ENCODE peak calls at places on chromosomes 13 and 19, in five cellular contexts. O, W, T, D and M are unnamed samples.

GRCh38 chr13:102948006-102948405 is 102.2 kb downstream of the ERCC5 start:
- DNase-seq in D (peak; percentile 12), O (peak; percentile 56), W (no peak), T (no peak), M (no peak)

GRCh38 chr13:49454388-49455015 is 10.4 kb downstream of the SETDB2 start:
- DNase-seq in D (no peak), O (no peak), T (no peak), W (no peak), M (no peak)

GRCh38 chr19:50269653-50270052 is 59.5 kb downstream of the KCNC3 start:
- DNase-seq in O (no peak), W (no peak), T (no peak), D (no peak), M (no peak)

GRCh38 chr19:18776288-18776594 is 14.9 kb downstream of the COMP start:
- DNase-seq in D (no peak), O (no peak), W (no peak), T (no peak), M (no peak)

GRCh38 chr13:44231786-44232516 is 141.7 kb upstream of the SERP2 start:
- DNase-seq in D (peak; percentile 52), W (no peak), O (peak; percentile 83), T (no peak), M (peak; percentile 92)

GRCh38 chr13:78398743-78399410 is 204.5 kb downstream of the POU4F1 start:
- DNase-seq in W (no peak), T (peak; percentile 2), O (no peak), D (no peak), M (no peak)

GRCh38 chr19:50803633-50804419 is 13.6 kb downstream of the ACP4 start:
- DNase-seq in T (peak; percentile 67), W (peak; percentile 88), O (no peak), D (no peak), M (no peak)

GRCh38 chr13:47546265-47546962 is 454.7 kb downstream of the SUCLA2 start:
- DNase-seq in O (no peak), D (no peak), T (no peak), W (no peak), M (no peak)

GRCh38 chr13:47241446-47241845 is 344.6 kb upstream of the HTR2A start:
- DNase-seq in O (no peak), D (no peak), T (no peak), W (no peak), M (no peak)

DNA sequence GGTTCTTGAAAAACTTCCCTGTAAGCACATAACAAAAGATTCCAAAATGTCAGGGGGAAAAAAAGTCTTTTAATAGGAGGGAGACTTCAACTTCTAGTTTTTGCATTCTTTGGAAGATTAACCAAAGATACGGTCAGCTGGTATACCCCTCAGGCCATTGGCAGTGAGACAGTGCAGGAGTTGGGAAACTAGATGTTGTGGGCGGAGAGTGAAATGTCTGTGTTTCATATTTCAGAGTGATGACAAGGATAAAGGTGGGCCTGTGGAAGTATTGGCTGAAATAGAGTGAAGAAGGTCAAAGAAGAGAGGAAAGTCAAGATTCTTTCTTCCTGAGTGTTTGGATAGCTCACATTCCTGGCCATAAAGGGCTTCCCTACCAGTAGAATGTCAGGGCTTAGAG is 40.8 kb downstream of the CYP2B6 start:
- DNase-seq in D (no peak), W (no peak), O (no peak), T (no peak), M (no peak)
- H3K4me1 ChIP-seq in D (no peaks in the 10 kb centered on the region), W (no peaks in the 10 kb centered on the region), O (no peaks in the 10 kb centered on the region), T (no peaks in the 10 kb centered on the region), M (no peaks in the 10 kb centered on the region)

GRCh38 chr13:30659980-30660379 is 42.3 kb downstream of the USPL1 start:
- DNase-seq in O (no peak), D (no peak), T (peak; percentile 23), W (no peak), M (no peak)
- H3K4me3 ChIP-seq in O (no peak overlapping the region), D (no peak overlapping the region), T (no peak overlapping the region), W (no peak overlapping the region), M (no peak overlapping the region)

DNA sequence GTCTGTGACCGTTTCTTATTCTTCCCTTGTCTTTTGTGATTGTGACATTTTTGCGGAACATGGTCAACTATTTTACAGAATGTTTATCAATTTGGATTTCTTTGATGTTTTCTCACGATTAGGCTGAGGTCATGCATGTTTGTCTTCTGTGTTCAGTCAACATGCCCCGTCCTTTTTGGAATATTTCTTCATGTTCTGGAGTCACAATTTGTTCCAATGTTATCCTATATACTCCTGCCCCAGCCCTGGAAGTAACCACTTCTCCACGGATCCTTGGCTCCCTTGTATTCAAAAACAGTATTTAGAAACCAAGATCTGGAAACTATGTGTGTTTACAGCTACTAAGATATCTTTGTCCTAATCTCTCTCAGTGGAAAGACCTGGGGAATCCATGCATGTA is 9.6 kb downstream of the CARD8 start:
- DNase-seq in W (no peak), T (no peak), D (no peak), O (no peak), M (no peak)
- H3K4me1 ChIP-seq in W (peaks cover 33% of the 10 kb centered on the region), T (peaks cover 46% of the 10 kb centered on the region), D (no peaks in the 10 kb centered on the region), O (no peaks in the 10 kb centered on the region), M (no peaks in the 10 kb centered on the region)

DNA sequence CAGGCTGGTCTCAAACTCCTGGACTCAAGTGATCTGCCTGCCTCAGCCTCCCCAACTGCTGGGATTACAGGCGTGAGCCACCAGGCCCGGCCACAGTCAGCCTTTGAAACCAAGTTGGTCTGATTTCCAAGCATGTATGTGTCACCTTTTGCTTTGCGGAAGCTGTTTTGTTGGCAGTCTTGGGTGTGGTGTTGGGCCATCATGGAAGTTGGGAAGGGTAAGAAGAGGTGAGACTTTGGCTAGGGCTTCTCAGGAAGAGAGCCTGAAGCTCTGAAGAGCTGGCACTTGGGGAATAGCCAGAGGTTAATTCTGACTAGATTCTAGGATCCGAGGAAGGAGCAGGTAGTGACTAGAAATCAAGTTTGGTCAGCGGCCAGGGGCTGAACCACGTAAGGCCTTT is 2.8 kb downstream of the RSPH6A start:
- DNase-seq in D (no peak), O (no peak), T (no peak), W (no peak), M (no peak)
- H3K4me3 ChIP-seq in D (no peak overlapping the region), O (no peak overlapping the region), T (no peak overlapping the region), W (no peak overlapping the region), M (no peak overlapping the region)

GRCh38 chr13:106569233-106570095 is 1.5 kb upstream of the ARGLU1 start:
- DNase-seq in D (no peak), W (no peak), O (no peak), T (no peak), M (no peak)

GRCh38 chr13:106567421-106568224 is at the start of gene ARGLU1:
- DNase-seq in W (peak; percentile 97), O (peak; percentile 97), D (peak; percentile 91), T (peak; percentile 88), M (peak; percentile 86)

GRCh38 chr13:106570354-106570822 is 2.5 kb upstream of the ARGLU1 start:
- DNase-seq in T (no peak), W (peak; percentile 20), D (peak; percentile 71), O (peak; percentile 86), M (peak; percentile 19)

GRCh38 chr13:106566682-106567420 is 1.1 kb downstream of the ARGLU1 start:
- DNase-seq in O (peak; percentile 78), W (no peak), D (peak; percentile 64), T (peak; percentile 67), M (peak; percentile 45)

DNA sequence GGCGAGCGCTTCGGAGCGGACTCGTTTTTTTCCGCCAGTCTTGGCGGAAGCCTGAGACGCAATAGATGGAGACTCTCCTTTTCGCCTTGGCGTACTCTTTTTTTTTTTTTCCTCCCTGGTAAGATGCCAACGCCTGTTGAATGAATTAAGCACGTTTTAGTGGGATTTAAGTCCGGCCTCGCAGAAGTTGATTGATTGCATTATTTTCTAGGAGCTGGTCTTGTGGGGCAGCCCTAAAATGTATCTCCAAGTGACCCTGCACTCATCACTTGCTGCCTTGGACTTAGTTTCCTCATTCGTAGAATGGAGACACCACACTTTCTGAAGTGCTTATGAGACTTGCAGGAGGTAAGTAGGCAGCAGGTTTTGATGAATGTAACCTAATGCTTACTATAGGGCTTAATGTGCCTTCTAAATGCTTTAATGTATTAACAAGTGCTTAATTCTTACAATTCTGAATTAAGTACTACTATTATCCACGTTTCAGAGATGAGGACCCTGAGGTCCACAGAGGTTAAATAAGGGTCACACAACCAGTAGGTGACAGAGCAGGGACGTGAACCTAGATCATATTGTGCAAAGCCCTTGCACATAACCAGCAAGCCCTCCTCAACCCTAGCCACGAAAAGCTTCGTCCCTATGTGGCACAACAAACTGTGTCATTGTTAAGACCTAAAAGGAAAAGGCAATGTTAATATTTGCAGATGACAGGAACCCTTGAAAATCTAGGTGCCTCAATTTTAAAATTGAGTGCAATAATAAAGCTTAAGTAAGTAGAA is 477 bp upstream of the ARGLU1 start:
- DNase-seq in W (no peak), O (no peak), T (peak; percentile 10), D (no peak), M (no peak)
- H3K4me1 ChIP-seq in W (peaks cover 38% of the 10 kb centered on the region), O (peaks cover 34% of the 10 kb centered on the region), T (peaks cover 26% of the 10 kb centered on the region), D (peaks cover 30% of the 10 kb centered on the region), M (peaks cover 43% of the 10 kb centered on the region)